ENCODE peak calls at places on chromosomes 4 and X, in five cellular contexts. A is AG08396, V is EH, T is astrocyte of the hippocampus, N is EL. P is an unnamed sample.

GRCh38 chrX:46882266-46882665 is 30.0 kb upstream of the JADE3 start:
- DNase-seq in A (no peak), N (no peak), V (no peak), T (no peak), P (no peak)

GRCh38 chrX:16633754-16634153 is 16.2 kb upstream of the S100G start:
- DNase-seq in T (no peak), V (peak; percentile 44), N (peak; percentile 18), A (no peak), P (no peak)

GRCh38 chr4:7529368-7529923 is 94.7 kb upstream of the PSAPL1 start:
- DNase-seq in V (no peak), T (no peak), A (no peak), N (no peak), P (no peak)

GRCh38 chr4:49036528-49036927 is 50.5 kb downstream of the CWH43 start:
- DNase-seq in A (no peak), N (no peak), T (no peak), V (no peak), P (no peak)

GRCh38 chr4:189124149-189124758 is 816.4 kb upstream of the FRG1 start:
- DNase-seq in T (peak; percentile 81), A (peak; percentile 40), V (peak; percentile 29), N (peak; percentile 13), P (peak; percentile 79)

GRCh38 chr4:90318208-90318607 is 191.0 kb downstream of the CCSER1 start:
- DNase-seq in N (peak; percentile 32), V (peak; percentile 77), T (peak; percentile 80), A (peak; percentile 20), P (peak; percentile 47)

GRCh38 chr4:53563824-53564223 is 27.5 kb downstream of the LNX1 start:
- DNase-seq in N (peak; percentile 87), T (peak; percentile 77), V (peak; percentile 78), A (peak; percentile 43), P (peak; percentile 47)

GRCh38 chr4:101037249-101037648 is 310.1 kb downstream of the PPP3CA start:
- DNase-seq in A (no peak), N (peak; percentile 15), T (peak; percentile 13), V (peak; percentile 28), P (no peak)

GRCh38 chr4:139933104-139933503 is 220.9 kb downstream of the MAML3 start:
- DNase-seq in V (no peak), N (no peak), A (no peak), T (no peak), P (no peak)

GRCh38 chrX:49930046-49930445 is 7.7 kb downstream of the CLCN5 start:
- DNase-seq in A (no peak), T (no peak), N (no peak), V (peak; percentile 15), P (no peak)

GRCh38 chr4:170305627-170306026 is 215.9 kb upstream of the AADAT start:
- DNase-seq in N (no peak), V (no peak), A (no peak), T (no peak), P (no peak)

GRCh38 chr4:101306225-101306624 is 41.1 kb downstream of the PPP3CA start:
- DNase-seq in N (no peak), A (no peak), V (no peak), T (peak; percentile 78), P (no peak)

GRCh38 chrX:915427-916234 is 285.0 kb downstream of the SHOX start:
- DNase-seq in N (no peak), A (no peak), V (no peak), T (no peak), P (no peak)

GRCh38 chrX:53445977-53446376 is 11.8 kb upstream of the HSD17B10 start:
- DNase-seq in N (peak; percentile 30), A (no peak), V (peak; percentile 45), T (peak; percentile 33), P (peak; percentile 61)

GRCh38 chr4:95215991-95216605 is 332.7 kb downstream of the UNC5C start:
- DNase-seq in T (no peak), A (no peak), V (no peak), N (no peak), P (no peak)

GRCh38 chr4:70722199-70722791 is 531 bp downstream of the RUFY3 start:
- DNase-seq in A (peak; percentile 48), N (peak; percentile 63), T (peak; percentile 79), V (peak; percentile 73), P (peak; percentile 64)

GRCh38 chrX:19832186-19832965 is 55.0 kb downstream of the SH3KBP1 start:
- DNase-seq in T (no peak), A (no peak), V (no peak), N (no peak), P (no peak)

P was measured in foreskin fibroblast.